ENCODE peak calls at places on chromosomes 12 and 14, in seven cellular contexts. Y is H1, E is WTC11, H is cardiac muscle cell, J is lower leg skin, W is colonic mucosa, X is GM12865. N is an unnamed sample.

GRCh38 chr12:93825926-93826599 is 148.9 kb downstream of the CRADD start:
- DNase-seq in Y (no peak), E (no peak), H (no peak), J (no peak), W (no peak), X (no peak), N (no peak)

GRCh38 chr14:34628681-34629135 is 1.2 kb downstream of the SNX6 start:
- DNase-seq in Y (no peak), E (no peak), H (peak), J (no peak), W (peak), X (no peak), N (no peak)

GRCh38 chr14:77140937-77141591 is 527 bp downstream of the ZDHHC22 start:
- DNase-seq in Y (peak), E (peak), H (peak), J (no peak), W (no peak), X (no peak), N (peak)

GRCh38 chr14:25120261-25120660 is 70.3 kb upstream of the STXBP6 start:
- DNase-seq in Y (no peak), E (no peak), H (no peak), J (no peak), W (no peak), X (no peak), N (no peak)

GRCh38 chr12:117098361-117099217 is 627 bp downstream of the TESC start:
- DNase-seq in Y (peak), E (peak), H (no peak), J (no peak), W (no peak), X (peak), N (peak)

GRCh38 chr12:71397433-71397954 is 42.1 kb upstream of the LGR5 start:
- DNase-seq in Y (no peak), E (no peak), H (no peak), J (no peak), W (no peak), X (no peak), N (no peak)

GRCh38 chr12:89469361-89469760 is 55.2 kb downstream of the GALNT4 start:
- DNase-seq in Y (no peak), E (no peak), H (no peak), J (no peak), W (no peak), X (peak), N (no peak)

GRCh38 chr12:67193705-67194104 is 75.5 kb upstream of the CAND1 start:
- DNase-seq in Y (peak), E (peak), H (peak), J (no peak), W (no peak), X (peak), N (peak)

GRCh38 chr14:35420036-35420811 is 15.7 kb upstream of the NFKBIA start:
- DNase-seq in Y (no peak), E (no peak), H (no peak), J (no peak), W (no peak), X (no peak), N (no peak)

GRCh38 chr14:70780396-70781075 is 28.8 kb downstream of the MAP3K9 start:
- DNase-seq in Y (no peak), E (no peak), H (peak), J (peak), W (peak), X (peak), N (peak)

GRCh38 chr14:75188520-75189267 is 12.3 kb upstream of the TMED10 start:
- DNase-seq in Y (no peak), E (no peak), H (no peak), J (peak), W (peak), X (peak), N (peak)

GRCh38 chr14:75459099-75459741 is 31.4 kb downstream of the JDP2 start:
- DNase-seq in Y (no peak), E (no peak), H (no peak), J (no peak), W (peak), X (no peak), N (no peak)

GRCh38 chr12:95173392-95174251 is 43.6 kb downstream of the FGD6 start:
- DNase-seq in Y (no peak), E (no peak), H (peak), J (peak), W (peak), X (no peak), N (no peak)

GRCh38 chr14:94447986-94448808 is 4.4 kb downstream of the SERPINA11 start:
- DNase-seq in Y (no peak), E (no peak), H (no peak), J (peak), W (no peak), X (no peak), N (no peak)

GRCh38 chr14:73273799-73274198 is 36.5 kb downstream of the PAPLN start:
- DNase-seq in Y (no peak), E (no peak), H (no peak), J (no peak), W (no peak), X (no peak), N (no peak)

GRCh38 chr12:113048716-113049127 is 7.8 kb upstream of the DTX1 start:
- DNase-seq in Y (no peak), E (peak), H (peak), J (peak), W (peak), X (peak), N (peak)

GRCh38 chr12:16475521-16475920 is 128.1 kb downstream of the MGST1 start:
- DNase-seq in Y (no peak), E (no peak), H (no peak), J (no peak), W (no peak), X (no peak), N (no peak)

GRCh38 chr14:61598980-61599379 is 96.3 kb upstream of the HIF1A start:
- DNase-seq in Y (no peak), E (no peak), H (peak), J (no peak), W (no peak), X (peak), N (no peak)

GRCh38 chr14:60862283-60862682 is 118.6 kb downstream of the TRMT5 start:
- DNase-seq in Y (no peak), E (no peak), H (peak), J (peak), W (peak), X (no peak), N (no peak)

GRCh38 chr14:22540811-22541360 is 48.1 kb downstream of the DAD1 start:
- DNase-seq in Y (no peak), E (no peak), H (no peak), J (no peak), W (no peak), X (no peak), N (no peak)

GRCh38 chr12:80033457-80033856 is 65.9 kb upstream of the OTOGL start:
- DNase-seq in Y (no peak), E (no peak), H (no peak), J (no peak), W (no peak), X (no peak), N (no peak)

GRCh38 chr12:2372735-2373134 is 319.9 kb downstream of the CACNA1C start:
- DNase-seq in Y (no peak), E (no peak), H (no peak), J (no peak), W (no peak), X (no peak), N (no peak)

GRCh38 chr12:95607642-95608041 is 56.4 kb upstream of the USP44 start:
- DNase-seq in Y (no peak), E (no peak), H (no peak), J (no peak), W (no peak), X (no peak), N (no peak)

GRCh38 chr12:981176-981828 is 9.7 kb upstream of the ERC1 start:
- DNase-seq in Y (no peak), E (no peak), H (no peak), J (no peak), W (no peak), X (peak), N (no peak)

DNA sequence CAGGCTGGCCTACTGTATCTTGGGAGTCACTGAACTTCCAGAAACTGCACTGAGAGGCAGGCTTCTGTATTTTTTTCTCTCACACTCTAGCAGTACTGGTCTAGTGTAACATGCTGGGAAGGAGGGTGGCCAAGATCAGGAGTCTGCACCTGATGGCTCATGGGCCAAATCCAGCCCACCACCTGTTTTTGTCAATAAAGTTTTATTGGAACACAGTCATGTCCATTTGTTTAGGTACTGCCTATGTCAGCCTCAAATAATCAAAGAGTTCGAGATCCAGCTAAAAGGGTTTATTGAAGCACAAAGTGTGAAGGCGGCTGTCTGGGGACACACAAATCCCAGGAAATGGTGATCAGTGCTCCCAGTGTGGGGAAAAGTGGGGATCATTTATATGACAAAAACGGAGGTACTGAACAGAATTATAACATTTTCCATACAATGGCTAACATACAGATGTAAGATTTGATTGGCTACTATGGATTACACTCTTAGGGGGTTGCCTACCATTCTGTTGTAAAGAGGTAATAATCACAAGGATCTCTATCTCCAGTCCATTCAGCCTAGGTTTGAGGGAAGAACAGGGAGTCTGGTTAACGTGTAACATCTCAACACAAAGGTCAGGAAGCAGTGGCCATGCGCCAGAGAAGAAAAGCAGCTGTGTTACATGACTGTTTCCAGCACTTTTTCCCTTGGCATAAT is 12.9 kb downstream of the USP30 start:
- DNase-seq in Y (peak), E (no peak), H (no peak), J (no peak), W (peak), X (no peak), N (no peak)
- TF ChIP-seq CTCF in Y (no peak), E (no peak), H (no peak), J (no peak), W (no peak), X (no peak), N (no peak)

GRCh38 chr12:75505706-75506312 is 5.6 kb downstream of the KRR1 start:
- DNase-seq in Y (no peak), E (no peak), H (peak), J (no peak), W (no peak), X (peak), N (no peak)
- TF ChIP-seq CTCF in Y (peak), E (no peak), H (peak), J (no peak), W (peak), X (peak), N (peak)

DNA sequence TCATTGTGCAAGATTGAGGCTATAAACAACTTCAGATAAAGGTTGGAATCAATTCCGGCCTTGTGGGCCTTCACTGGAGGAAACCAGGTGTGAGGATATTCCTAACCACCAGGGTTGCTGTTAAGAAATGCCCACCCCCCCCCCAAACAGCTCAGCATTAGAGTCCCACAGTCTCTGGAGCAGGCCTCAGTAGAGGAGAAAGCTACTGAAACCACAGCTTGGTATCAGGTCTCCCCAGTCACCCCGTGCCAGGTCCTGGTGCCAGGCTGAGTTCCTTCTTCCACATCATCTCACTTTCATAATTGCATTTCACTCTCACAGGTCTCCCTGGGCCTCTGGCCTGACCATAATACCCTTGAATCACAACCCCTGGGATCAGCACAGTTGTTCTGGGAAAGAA is 12.5 kb downstream of the GALNT6 start:
- DNase-seq in Y (no peak), E (no peak), H (no peak), J (no peak), W (no peak), X (no peak), N (no peak)
- TF ChIP-seq CTCF in Y (no peak), E (no peak), H (no peak), J (no peak), W (no peak), X (no peak), N (no peak)

GRCh38 chr12:19574606-19575005 is 135.3 kb downstream of the AEBP2 start:
- DNase-seq in Y (no peak), E (no peak), H (no peak), J (no peak), W (no peak), X (peak), N (no peak)
- TF ChIP-seq CTCF in Y (no peak), E (no peak), H (peak), J (no peak), W (no peak), X (no peak), N (no peak)

GRCh38 chr14:59585891-59586554 is 9.4 kb upstream of the CCDC175 start:
- DNase-seq in Y (no peak), E (no peak), H (no peak), J (no peak), W (no peak), X (no peak), N (no peak)

GRCh38 chr14:59582845-59583509 is 6.4 kb upstream of the CCDC175 start:
- DNase-seq in Y (peak), E (peak), H (no peak), J (no peak), W (no peak), X (no peak), N (no peak)

GRCh38 chr14:59588136-59588535 is 11.5 kb upstream of the CCDC175 start:
- DNase-seq in Y (no peak), E (no peak), H (no peak), J (no peak), W (no peak), X (no peak), N (no peak)

GRCh38 chr14:59582161-59582560 is 5.5 kb upstream of the CCDC175 start:
- DNase-seq in Y (no peak), E (no peak), H (no peak), J (no peak), W (no peak), X (no peak), N (no peak)

DNA sequence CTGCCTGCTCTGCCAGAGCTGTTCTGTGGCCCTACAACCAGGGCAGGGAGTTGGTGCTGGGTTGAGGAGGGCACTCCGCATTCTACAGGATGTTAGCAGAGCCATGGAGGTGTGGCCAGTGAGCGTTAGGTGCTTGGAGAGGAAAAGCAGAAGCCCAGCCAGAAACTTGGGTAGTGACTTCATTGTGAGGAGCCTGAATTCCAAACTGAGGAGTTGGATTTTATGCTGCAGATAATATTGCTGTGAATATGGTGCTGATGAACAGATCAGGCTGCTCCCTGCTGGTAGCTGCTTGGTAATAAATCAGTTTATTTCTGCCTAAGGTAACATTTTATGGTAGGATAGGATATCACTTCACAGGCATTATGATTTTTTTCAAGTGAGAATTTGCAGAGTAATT is 7.1 kb upstream of the CCDC175 start:
- DNase-seq in Y (no peak), E (no peak), H (peak), J (no peak), W (no peak), X (no peak), N (no peak)
- TF ChIP-seq CTCF in Y (no peak), E (no peak), H (peak), J (no peak), W (no peak), X (no peak), N (no peak)

GRCh38 chr12:106204312-106204711 is 43.5 kb downstream of the CKAP4 start:
- DNase-seq in Y (no peak), E (no peak), H (no peak), J (no peak), W (no peak), X (no peak), N (no peak)

GRCh38 chr12:106205208-106206069 is 42.4 kb downstream of the CKAP4 start:
- DNase-seq in Y (no peak), E (no peak), H (no peak), J (no peak), W (no peak), X (peak), N (no peak)
- TF ChIP-seq CTCF in Y (peak), E (no peak), H (no peak), J (no peak), W (no peak), X (no peak), N (no peak)

N was measured in GM13976.